ENCODE peak calls at places on chromosomes 16 and 17, in nine cellular contexts. X is tibial artery, B is stromal cell of bone marrow, D is NCI-H2081, Q is EL, N is left lung, U is NCI-H460, Z is Calu3, W is foreskin fibroblast. Y is an unnamed sample.

GRCh38 chr17:28033972-28034714 is 8.3 kb upstream of the NLK start:
- DNase-seq in B (peak), D (no peak), X (no peak), N (no peak), Z (no peak), U (peak), W (peak), Q (peak), Y (no peak)

GRCh38 chr16:27181020-27181419 is 22.3 kb upstream of the KDM8 start:
- DNase-seq in U (no peak), Z (peak), D (no peak), N (no peak), B (no peak), X (no peak), Q (no peak), W (no peak), Y (no peak)

GRCh38 chr16:85316321-85316919 is 204.1 kb upstream of the CIBAR2 start:
- DNase-seq in Z (peak), Q (peak), U (peak), X (no peak), W (peak), B (no peak), D (peak), N (no peak), Y (no peak)

GRCh38 chr17:78675316-78675616 is 98.1 kb upstream of the DNAH17 start:
- DNase-seq in W (no peak), X (no peak), U (no peak), N (no peak), D (no peak), Z (no peak), B (no peak), Q (no peak), Y (no peak)

GRCh38 chr17:77834170-77835115 is 124.1 kb upstream of the TNRC6C start:
- DNase-seq in D (no peak), U (peak), Q (peak), Z (peak), X (peak), W (peak), N (peak), B (peak), Y (no peak)

GRCh38 chr17:44203731-44204452 is 4.2 kb upstream of the ATXN7L3 start:
- DNase-seq in Q (peak), N (no peak), Z (peak), W (peak), U (no peak), X (peak), D (peak), B (no peak), Y (no peak)

GRCh38 chr16:78096386-78096785 is 3.1 kb upstream of the WWOX start:
- DNase-seq in Q (no peak), B (no peak), X (no peak), D (no peak), W (no peak), N (no peak), Z (no peak), U (no peak), Y (no peak)

GRCh38 chr16:66832661-66833305 is 2.0 kb upstream of the NAE1 start:
- DNase-seq in N (no peak), D (no peak), X (no peak), W (peak), Q (peak), B (peak), Z (no peak), U (no peak), Y (no peak)

GRCh38 chr17:2043785-2044184 is 2.0 kb downstream of the OVCA2 start:
- DNase-seq in X (no peak), W (peak), Q (peak), B (no peak), D (no peak), U (no peak), Z (peak), N (no peak), Y (no peak)

GRCh38 chr16:89308391-89309333 is 91.2 kb downstream of the ZNF778 start:
- DNase-seq in W (no peak), D (no peak), X (no peak), U (no peak), Q (no peak), Z (peak), B (no peak), N (peak), Y (no peak)

GRCh38 chr17:81393684-81394376 is 1.4 kb upstream of the BAHCC1 start:
- DNase-seq in U (peak), Z (peak), X (peak), B (peak), N (peak), D (peak), Q (peak), W (peak), Y (peak)

GRCh38 chr16:85860413-85861094 is 38.4 kb upstream of the IRF8 start:
- DNase-seq in Q (no peak), Z (no peak), W (no peak), U (no peak), D (no peak), B (no peak), N (no peak), X (no peak), Y (no peak)

GRCh38 chr16:66650707-66651473 is 45.7 kb downstream of the CMTM4 start:
- DNase-seq in N (no peak), U (peak), D (peak), X (peak), B (peak), Q (peak), W (peak), Z (peak), Y (peak)

GRCh38 chr16:8376430-8376829 is 213.9 kb downstream of the TMEM114 start:
- DNase-seq in Q (no peak), B (no peak), X (no peak), W (no peak), U (no peak), Z (no peak), N (no peak), D (no peak), Y (no peak)

GRCh38 chr16:88381820-88382451 is 823 bp upstream of the ZNF469 start:
- DNase-seq in Q (no peak), Z (no peak), W (no peak), N (peak), B (no peak), X (no peak), D (no peak), U (no peak), Y (peak)